ENCODE peak calls at places on chromosomes 3 and 15, in four cellular contexts. P is activated T-cell treated with anti-CD3 and anti-CD28 coated beads, Interleukin-2, amount 50 U/mL, for 24 hours; I is fibroblast of villous mesenchyme; W is cardiac muscle cell. S is an unnamed sample.

GRCh38 chr3:123202451-123202850 is 708 bp downstream of the SEC22A start:
- DNase-seq in P (no peak), I (peak), W (no peak), S (peak)

GRCh38 chr3:192408007-192408655 is 319.2 kb downstream of the FGF12 start:
- DNase-seq in P (peak), I (no peak), W (peak), S (no peak)

GRCh38 chr15:39685999-39686613 is 96.5 kb downstream of the FSIP1 start:
- DNase-seq in P (no peak), I (peak), W (peak), S (peak)

GRCh38 chr15:53251998-53252397 is 461.9 kb upstream of the ONECUT1 start:
- DNase-seq in P (no peak), I (no peak), W (no peak), S (no peak)

GRCh38 chr3:158846803-158847465 is 45.1 kb downstream of the MFSD1 start:
- DNase-seq in P (no peak), I (peak), W (no peak), S (no peak)

GRCh38 chr3:127110982-127111693 is 81.8 kb upstream of the PRR23E start:
- DNase-seq in P (no peak), I (no peak), W (no peak), S (no peak)

GRCh38 chr15:49023354-49023753 is 22.9 kb downstream of the SECISBP2L start:
- DNase-seq in P (no peak), I (peak), W (no peak), S (no peak)

GRCh38 chr3:46927718-46928073 is 48.8 kb downstream of the CCDC12 start:
- DNase-seq in P (no peak), I (no peak), W (no peak), S (no peak)

GRCh38 chr3:107772016-107772415 is 249.3 kb downstream of the BBX start:
- DNase-seq in P (no peak), I (peak), W (no peak), S (no peak)

GRCh38 chr3:50575372-50575771 is 6.0 kb downstream of the HEMK1 start:
- DNase-seq in P (no peak), I (no peak), W (no peak), S (no peak)

GRCh38 chr3:49668861-49669260 is 5.3 kb upstream of the APEH start:
- DNase-seq in P (no peak), I (no peak), W (no peak), S (no peak)

GRCh38 chr15:65303687-65304392 is 637 bp upstream of the RNU5B-1 start:
- DNase-seq in P (peak), I (peak), W (peak), S (peak)

GRCh38 chr3:14516738-14517345 is 23.3 kb downstream of the GRIP2 start:
- DNase-seq in P (no peak), I (no peak), W (no peak), S (no peak)

GRCh38 chr3:148903022-148903442 is 37.9 kb downstream of the CPA3 start:
- DNase-seq in P (no peak), I (no peak), W (peak), S (no peak)

GRCh38 chr3:100969557-100969916 is 23.7 kb downstream of the ABI3BP start:
- DNase-seq in P (no peak), I (no peak), W (no peak), S (no peak)

GRCh38 chr3:112087746-112088145 is 1.6 kb downstream of the C3orf52 start:
- DNase-seq in P (no peak), I (no peak), W (no peak), S (no peak)

GRCh38 chr15:43383070-43383469 is 12.2 kb downstream of the TUBGCP4 start:
- DNase-seq in P (no peak), I (peak), W (no peak), S (no peak)

GRCh38 chr15:26260517-26261133 is 397.5 kb upstream of the ATP10A start:
- DNase-seq in P (peak), I (no peak), W (no peak), S (peak)